ENCODE peak calls at places on chromosomes 16 and 17, in seven cellular contexts. B is K562; K is cardiac muscle cell; A is GM12878; T is CD4-positive, alpha-beta T cell; J is testis; Z is uterus. D is an unnamed sample.

GRCh38 chr16:54266363-54266955 is 20.1 kb downstream of the IRX3 start:
- DNase-seq in B (no peak), K (no peak), A (no peak), T (no peak), J (no peak), Z (no peak), D (no peak)

GRCh38 chr16:47571049-47571448 is 109.9 kb downstream of the PHKB start:
- DNase-seq in B (peak), K (no peak), A (no peak), T (no peak), J (no peak), Z (no peak), D (no peak)

GRCh38 chr17:44387773-44388172 is 1.7 kb downstream of the ITGA2B start:
- DNase-seq in B (no peak), K (no peak), A (no peak), T (no peak), J (no peak), Z (no peak), D (no peak)

GRCh38 chr16:49876716-49877129 is 20.8 kb upstream of the ZNF423 start:
- DNase-seq in B (peak), K (peak), A (no peak), T (no peak), J (peak), Z (peak), D (peak)

GRCh38 chr17:80819422-80820164 is 172.0 kb upstream of the CHMP6 start:
- DNase-seq in B (no peak), K (no peak), A (no peak), T (no peak), J (no peak), Z (no peak), D (no peak)

GRCh38 chr16:67995423-67995822 is 3.9 kb downstream of the DPEP2 start:
- DNase-seq in B (no peak), K (no peak), A (no peak), T (no peak), J (no peak), Z (no peak), D (no peak)

GRCh38 chr17:82383411-82383810 is 11.8 kb downstream of the UTS2R start:
- DNase-seq in B (no peak), K (no peak), A (no peak), T (no peak), J (no peak), Z (no peak), D (no peak)

GRCh38 chr17:39818282-39819000 is 45.7 kb downstream of the IKZF3 start:
- DNase-seq in B (no peak), K (no peak), A (no peak), T (no peak), J (no peak), Z (no peak), D (no peak)

GRCh38 chr17:79913896-79914812 is 74.9 kb upstream of the CBX4 start:
- DNase-seq in B (no peak), K (no peak), A (no peak), T (no peak), J (no peak), Z (no peak), D (no peak)

GRCh38 chr16:282944-283744 is at the start of gene PDIA2:
- DNase-seq in B (no peak), K (no peak), A (no peak), T (no peak), J (no peak), Z (no peak), D (peak)

DNA sequence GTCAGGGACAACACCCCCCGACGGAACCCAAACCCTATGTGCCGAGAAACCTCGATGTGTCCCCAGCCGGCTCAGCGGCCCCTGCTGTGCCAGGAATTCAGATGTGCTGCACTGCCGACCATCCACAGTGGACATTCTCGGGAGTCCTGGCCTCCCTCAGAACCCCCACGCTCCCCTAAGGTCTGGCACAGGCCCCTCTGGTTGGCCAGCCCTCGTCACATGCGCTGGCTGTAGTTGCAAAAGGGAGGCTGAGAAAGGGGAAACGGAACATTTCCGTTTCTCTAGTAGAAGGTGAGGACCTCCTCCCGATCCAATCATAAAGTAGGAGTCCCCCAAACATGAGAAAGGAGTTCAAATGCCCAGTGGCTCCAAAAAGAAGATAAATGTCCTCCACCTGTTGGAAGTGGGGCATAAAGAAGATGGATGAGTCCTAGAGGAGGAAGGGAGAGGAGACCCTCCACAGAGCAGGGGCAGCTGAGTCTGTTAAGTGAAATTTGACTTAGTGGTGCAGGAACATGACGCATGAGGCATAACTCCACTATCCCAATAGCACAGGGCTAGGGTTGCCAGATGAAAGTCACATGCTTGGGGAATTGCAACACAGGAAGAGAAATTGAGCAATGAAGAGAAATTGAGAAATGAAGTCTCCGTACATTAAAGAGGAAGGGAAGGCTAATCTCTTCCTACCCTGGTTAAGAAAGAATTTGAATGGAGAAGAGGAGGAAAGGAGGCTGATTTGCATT is 49.3 kb upstream of the WSB1 start:
- DNase-seq in B (no peak), K (no peak), A (no peak), T (no peak), J (peak), Z (peak), D (no peak)
- H3K27ac ChIP-seq in B (no peak), K (no peak), A (no peak), T (no peak), J (peak), Z (peak), D (peak)

GRCh38 chr17:35314415-35315216 is 58.8 kb downstream of the SLFN11 start:
- DNase-seq in B (no peak), K (no peak), A (no peak), T (no peak), J (no peak), Z (no peak), D (no peak)

GRCh38 chr17:35315283-35315682 is 58.1 kb downstream of the SLFN11 start:
- DNase-seq in B (no peak), K (no peak), A (no peak), T (no peak), J (no peak), Z (no peak), D (no peak)

GRCh38 chr17:35313875-35314409 is 59.5 kb downstream of the SLFN11 start:
- DNase-seq in B (no peak), K (no peak), A (no peak), T (no peak), J (no peak), Z (peak), D (no peak)

GRCh38 chr17:35312346-35312745 is 61.1 kb downstream of the SLFN11 start:
- DNase-seq in B (no peak), K (no peak), A (no peak), T (no peak), J (no peak), Z (no peak), D (no peak)

GRCh38 chr17:35312790-35313711 is 60.4 kb downstream of the SLFN11 start:
- DNase-seq in B (peak), K (peak), A (peak), T (peak), J (peak), Z (peak), D (peak)
- H3K27ac ChIP-seq in B (no peak), K (no peak), A (no peak), T (peak), J (peak), Z (peak), D (no peak)

DNA sequence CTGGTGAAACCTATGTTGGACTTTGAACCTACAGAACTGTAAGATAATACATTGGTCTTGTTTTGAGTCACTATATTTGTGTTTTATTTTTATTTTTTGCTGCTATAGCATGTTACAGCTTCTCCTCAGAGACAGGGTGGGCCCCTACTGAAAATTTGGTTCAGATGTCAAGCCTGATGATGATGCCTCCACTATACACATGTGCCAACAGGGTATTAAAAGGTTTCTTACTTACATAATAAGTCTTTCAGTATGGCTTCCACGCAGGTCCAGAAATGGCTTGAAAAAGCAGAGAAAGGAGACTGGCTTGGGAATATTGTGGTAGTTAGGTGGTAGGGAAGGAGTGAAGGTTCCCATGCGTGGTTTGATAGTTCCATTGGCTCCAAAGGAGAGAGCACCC is 52.9 kb upstream of the ELAC2 start:
- DNase-seq in B (no peak), K (no peak), A (no peak), T (no peak), J (no peak), Z (no peak), D (no peak)
- H3K27ac ChIP-seq in B (no peak), K (no peak), A (no peak), T (no peak), J (no peak), Z (no peak), D (no peak)

DNA sequence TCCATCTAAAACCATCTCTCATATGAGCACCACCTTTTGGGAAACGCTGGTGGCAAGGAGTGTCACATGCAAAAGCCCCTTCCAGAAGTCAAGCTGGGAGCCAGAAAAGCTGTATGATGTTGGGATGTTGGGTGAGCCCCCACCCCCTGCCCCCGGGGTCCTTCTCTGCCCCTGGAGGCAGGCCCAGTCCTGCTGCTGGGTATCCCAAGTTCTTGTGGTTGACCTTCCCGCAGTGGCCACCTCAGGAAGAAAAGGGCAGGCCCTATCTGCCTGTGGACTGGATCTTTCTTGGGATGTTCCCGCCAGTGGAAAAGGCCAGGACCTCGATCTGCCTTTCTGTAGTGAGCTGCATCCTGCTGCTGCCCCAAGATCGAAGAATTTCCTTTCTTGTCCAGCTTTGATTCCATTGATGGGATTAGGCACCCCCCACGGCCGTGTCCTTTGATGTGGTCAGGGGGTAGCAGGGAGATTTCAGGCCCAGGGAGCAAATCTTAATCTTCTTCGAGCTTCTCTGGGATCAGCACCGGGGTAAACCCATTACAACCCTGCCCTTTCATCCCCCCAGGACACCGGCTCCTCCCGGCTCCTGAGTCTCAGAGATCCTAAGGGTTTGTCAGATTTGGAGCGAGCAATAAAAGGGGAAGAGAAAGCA is 165.6 kb downstream of the RAB11FIP4 start:
- DNase-seq in B (no peak), K (no peak), A (no peak), T (no peak), J (no peak), Z (no peak), D (no peak)
- H3K27ac ChIP-seq in B (no peak), K (no peak), A (no peak), T (no peak), J (no peak), Z (no peak), D (no peak)

D was measured in substantia nigra.